ENCODE peak calls at places on chromosomes 12 and 14, in ten cellular contexts. One of them, this sample, is unnamed.

GRCh38 chr14:31069343-31069742 is 43.2 kb upstream of the STRN3 start:
- DNase-seq in PC-9: no peak
- DNase-seq in upper lobe of right lung: no peak
- DNase-seq in transverse colon: no peak
- DNase-seq in GM23248: no peak
- DNase-seq in body of pancreas: no peak
- DNase-seq in DND-41: no peak
- DNase-seq in aorta: no peak
- DNase-seq in naive thymus-derived CD4-positive, alpha-beta T cell: no peak
- DNase-seq in CD8-positive, alpha-beta T cell: no peak
- DNase-seq in this sample: no peak

GRCh38 chr12:27844427-27845090 is 64.5 kb upstream of the MANSC4 start:
- DNase-seq in PC-9: no peak
- DNase-seq in upper lobe of right lung: no peak
- DNase-seq in transverse colon: no peak
- DNase-seq in GM23248: no peak
- DNase-seq in body of pancreas: peak
- DNase-seq in DND-41: no peak
- DNase-seq in aorta: no peak
- DNase-seq in naive thymus-derived CD4-positive, alpha-beta T cell: no peak
- DNase-seq in CD8-positive, alpha-beta T cell: no peak
- DNase-seq in this sample: no peak

GRCh38 chr14:30362369-30363218 is 196.4 kb upstream of the G2E3 start:
- DNase-seq in PC-9: no peak
- DNase-seq in upper lobe of right lung: no peak
- DNase-seq in transverse colon: no peak
- DNase-seq in GM23248: no peak
- DNase-seq in body of pancreas: no peak
- DNase-seq in DND-41: no peak
- DNase-seq in aorta: no peak
- DNase-seq in naive thymus-derived CD4-positive, alpha-beta T cell: no peak
- DNase-seq in CD8-positive, alpha-beta T cell: no peak
- DNase-seq in this sample: no peak

GRCh38 chr12:43336962-43337555 is 214.9 kb downstream of the ADAMTS20 start:
- DNase-seq in PC-9: no peak
- DNase-seq in upper lobe of right lung: no peak
- DNase-seq in transverse colon: no peak
- DNase-seq in GM23248: peak
- DNase-seq in body of pancreas: no peak
- DNase-seq in DND-41: no peak
- DNase-seq in aorta: no peak
- DNase-seq in naive thymus-derived CD4-positive, alpha-beta T cell: no peak
- DNase-seq in CD8-positive, alpha-beta T cell: no peak
- DNase-seq in this sample: no peak

GRCh38 chr14:59631237-59631636 is 54.6 kb upstream of the CCDC175 start:
- DNase-seq in PC-9: no peak
- DNase-seq in upper lobe of right lung: no peak
- DNase-seq in transverse colon: no peak
- DNase-seq in GM23248: peak
- DNase-seq in body of pancreas: no peak
- DNase-seq in DND-41: no peak
- DNase-seq in aorta: no peak
- DNase-seq in naive thymus-derived CD4-positive, alpha-beta T cell: no peak
- DNase-seq in CD8-positive, alpha-beta T cell: no peak
- DNase-seq in this sample: no peak

GRCh38 chr12:52081263-52081733 is 1.8 kb downstream of the SMIM41 start:
- DNase-seq in PC-9: no peak
- DNase-seq in upper lobe of right lung: peak
- DNase-seq in transverse colon: no peak
- DNase-seq in GM23248: no peak
- DNase-seq in body of pancreas: no peak
- DNase-seq in DND-41: peak
- DNase-seq in aorta: peak
- DNase-seq in naive thymus-derived CD4-positive, alpha-beta T cell: peak
- DNase-seq in CD8-positive, alpha-beta T cell: no peak
- DNase-seq in this sample: no peak

GRCh38 chr14:104509673-104510072 is 69.9 kb upstream of the C14orf180 start:
- DNase-seq in PC-9: no peak
- DNase-seq in upper lobe of right lung: no peak
- DNase-seq in transverse colon: no peak
- DNase-seq in GM23248: no peak
- DNase-seq in body of pancreas: no peak
- DNase-seq in DND-41: no peak
- DNase-seq in aorta: peak
- DNase-seq in naive thymus-derived CD4-positive, alpha-beta T cell: no peak
- DNase-seq in CD8-positive, alpha-beta T cell: no peak
- DNase-seq in this sample: no peak

GRCh38 chr14:92922883-92923743 is at the start of gene CHGA:
- DNase-seq in PC-9: no peak
- DNase-seq in upper lobe of right lung: peak
- DNase-seq in transverse colon: peak
- DNase-seq in GM23248: peak
- DNase-seq in body of pancreas: peak
- DNase-seq in DND-41: peak
- DNase-seq in aorta: peak
- DNase-seq in naive thymus-derived CD4-positive, alpha-beta T cell: peak
- DNase-seq in CD8-positive, alpha-beta T cell: peak
- DNase-seq in this sample: no peak

GRCh38 chr12:45232771-45233372 is 17.0 kb downstream of the ANO6 start:
- DNase-seq in PC-9: peak
- DNase-seq in upper lobe of right lung: no peak
- DNase-seq in transverse colon: no peak
- DNase-seq in GM23248: peak
- DNase-seq in body of pancreas: peak
- DNase-seq in DND-41: no peak
- DNase-seq in aorta: no peak
- DNase-seq in naive thymus-derived CD4-positive, alpha-beta T cell: no peak
- DNase-seq in CD8-positive, alpha-beta T cell: no peak
- DNase-seq in this sample: peak

GRCh38 chr14:41899416-41899815 is 292.7 kb downstream of the LRFN5 start:
- DNase-seq in PC-9: no peak
- DNase-seq in upper lobe of right lung: no peak
- DNase-seq in transverse colon: no peak
- DNase-seq in GM23248: peak
- DNase-seq in body of pancreas: no peak
- DNase-seq in DND-41: no peak
- DNase-seq in aorta: no peak
- DNase-seq in naive thymus-derived CD4-positive, alpha-beta T cell: no peak
- DNase-seq in CD8-positive, alpha-beta T cell: no peak
- DNase-seq in this sample: no peak

GRCh38 chr12:42474391-42474790 is 115.2 kb downstream of the PRICKLE1 start:
- DNase-seq in PC-9: peak
- DNase-seq in upper lobe of right lung: no peak
- DNase-seq in transverse colon: no peak
- DNase-seq in GM23248: peak
- DNase-seq in body of pancreas: no peak
- DNase-seq in DND-41: no peak
- DNase-seq in aorta: no peak
- DNase-seq in naive thymus-derived CD4-positive, alpha-beta T cell: no peak
- DNase-seq in CD8-positive, alpha-beta T cell: no peak
- DNase-seq in this sample: peak

GRCh38 chr12:64745259-64745807 is 13.9 kb downstream of the GNS start:
- DNase-seq in PC-9: no peak
- DNase-seq in upper lobe of right lung: no peak
- DNase-seq in transverse colon: no peak
- DNase-seq in GM23248: no peak
- DNase-seq in body of pancreas: peak
- DNase-seq in DND-41: no peak
- DNase-seq in aorta: no peak
- DNase-seq in naive thymus-derived CD4-positive, alpha-beta T cell: no peak
- DNase-seq in CD8-positive, alpha-beta T cell: no peak
- DNase-seq in this sample: no peak

GRCh38 chr12:68236421-68237059 is 10.9 kb upstream of the IL26 start:
- DNase-seq in PC-9: no peak
- DNase-seq in upper lobe of right lung: no peak
- DNase-seq in transverse colon: no peak
- DNase-seq in GM23248: peak
- DNase-seq in body of pancreas: peak
- DNase-seq in DND-41: peak
- DNase-seq in aorta: no peak
- DNase-seq in naive thymus-derived CD4-positive, alpha-beta T cell: peak
- DNase-seq in CD8-positive, alpha-beta T cell: peak
- DNase-seq in this sample: no peak

GRCh38 chr14:49621114-49621881 is 699 bp downstream of the MGAT2 start:
- DNase-seq in PC-9: no peak
- DNase-seq in upper lobe of right lung: peak
- DNase-seq in transverse colon: peak
- DNase-seq in GM23248: peak
- DNase-seq in body of pancreas: peak
- DNase-seq in DND-41: peak
- DNase-seq in aorta: peak
- DNase-seq in naive thymus-derived CD4-positive, alpha-beta T cell: no peak
- DNase-seq in CD8-positive, alpha-beta T cell: peak
- DNase-seq in this sample: no peak

GRCh38 chr14:49620182-49621113 is at the start of the genes MGAT2 and RPL36AL:
- DNase-seq in PC-9: peak
- DNase-seq in upper lobe of right lung: peak
- DNase-seq in transverse colon: peak
- DNase-seq in GM23248: peak
- DNase-seq in body of pancreas: peak
- DNase-seq in DND-41: peak
- DNase-seq in aorta: peak
- DNase-seq in naive thymus-derived CD4-positive, alpha-beta T cell: peak
- DNase-seq in CD8-positive, alpha-beta T cell: peak
- DNase-seq in this sample: peak

GRCh38 chr14:49623387-49623786 is 2.8 kb downstream of the MGAT2 start:
- DNase-seq in PC-9: no peak
- DNase-seq in upper lobe of right lung: no peak
- DNase-seq in transverse colon: no peak
- DNase-seq in GM23248: no peak
- DNase-seq in body of pancreas: no peak
- DNase-seq in DND-41: no peak
- DNase-seq in aorta: no peak
- DNase-seq in naive thymus-derived CD4-positive, alpha-beta T cell: no peak
- DNase-seq in CD8-positive, alpha-beta T cell: no peak
- DNase-seq in this sample: no peak

GRCh38 chr14:49623941-49624806 is 3.6 kb downstream of the MGAT2 start:
- DNase-seq in PC-9: peak
- DNase-seq in upper lobe of right lung: no peak
- DNase-seq in transverse colon: peak
- DNase-seq in GM23248: peak
- DNase-seq in body of pancreas: no peak
- DNase-seq in DND-41: no peak
- DNase-seq in aorta: no peak
- DNase-seq in naive thymus-derived CD4-positive, alpha-beta T cell: no peak
- DNase-seq in CD8-positive, alpha-beta T cell: no peak
- DNase-seq in this sample: peak

DNA sequence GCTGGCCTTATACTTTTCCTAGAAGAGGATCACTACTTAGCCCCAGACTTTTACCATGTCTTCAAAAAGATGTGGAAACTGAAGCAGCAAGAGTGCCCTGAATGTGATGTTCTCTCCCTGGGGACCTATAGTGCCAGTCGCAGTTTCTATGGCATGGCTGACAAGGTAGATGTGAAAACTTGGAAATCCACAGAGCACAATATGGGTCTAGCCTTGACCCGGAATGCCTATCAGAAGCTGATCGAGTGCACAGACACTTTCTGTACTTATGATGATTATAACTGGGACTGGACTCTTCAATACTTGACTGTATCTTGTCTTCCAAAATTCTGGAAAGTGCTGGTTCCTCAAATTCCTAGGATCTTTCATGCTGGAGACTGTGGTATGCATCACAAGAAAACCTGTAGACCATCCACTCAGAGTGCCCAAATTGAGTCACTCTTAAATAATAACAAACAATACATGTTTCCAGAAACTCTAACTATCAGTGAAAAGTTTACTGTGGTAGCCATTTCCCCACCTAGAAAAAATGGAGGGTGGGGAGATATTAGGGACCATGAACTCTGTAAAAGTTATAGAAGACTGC is 1.5 kb downstream of the MGAT2 start:
- DNase-seq in PC-9: no peak
- DNase-seq in upper lobe of right lung: no peak
- DNase-seq in transverse colon: no peak
- DNase-seq in GM23248: peak
- DNase-seq in body of pancreas: no peak
- DNase-seq in DND-41: no peak
- DNase-seq in aorta: no peak
- DNase-seq in naive thymus-derived CD4-positive, alpha-beta T cell: no peak
- DNase-seq in CD8-positive, alpha-beta T cell: no peak
- DNase-seq in this sample: no peak
- H3K27ac ChIP-seq in PC-9: no peak
- H3K27ac ChIP-seq in upper lobe of right lung: no peak
- H3K27ac ChIP-seq in transverse colon: peak
- H3K27ac ChIP-seq in GM23248: peak
- H3K27ac ChIP-seq in body of pancreas: no peak
- H3K27ac ChIP-seq in DND-41: peak
- H3K27ac ChIP-seq in aorta: no peak
- H3K27ac ChIP-seq in naive thymus-derived CD4-positive, alpha-beta T cell: peak
- H3K27ac ChIP-seq in CD8-positive, alpha-beta T cell: peak
- H3K27ac ChIP-seq in this sample: peak

GRCh38 chr14:38593477-38593876 is 337.6 kb upstream of the CLEC14A start:
- DNase-seq in PC-9: no peak
- DNase-seq in upper lobe of right lung: no peak
- DNase-seq in transverse colon: no peak
- DNase-seq in GM23248: no peak
- DNase-seq in body of pancreas: no peak
- DNase-seq in DND-41: no peak
- DNase-seq in aorta: no peak
- DNase-seq in naive thymus-derived CD4-positive, alpha-beta T cell: no peak
- DNase-seq in CD8-positive, alpha-beta T cell: no peak
- DNase-seq in this sample: no peak
- H3K27ac ChIP-seq in PC-9: no peak
- H3K27ac ChIP-seq in upper lobe of right lung: no peak
- H3K27ac ChIP-seq in transverse colon: no peak
- H3K27ac ChIP-seq in GM23248: no peak
- H3K27ac ChIP-seq in body of pancreas: no peak
- H3K27ac ChIP-seq in DND-41: no peak
- H3K27ac ChIP-seq in aorta: no peak
- H3K27ac ChIP-seq in naive thymus-derived CD4-positive, alpha-beta T cell: no peak
- H3K27ac ChIP-seq in CD8-positive, alpha-beta T cell: no peak
- H3K27ac ChIP-seq in this sample: no peak

GRCh38 chr14:100012928-100013327 is 52.3 kb upstream of the EVL start:
- DNase-seq in PC-9: no peak
- DNase-seq in upper lobe of right lung: no peak
- DNase-seq in transverse colon: no peak
- DNase-seq in GM23248: no peak
- DNase-seq in body of pancreas: no peak
- DNase-seq in DND-41: peak
- DNase-seq in aorta: no peak
- DNase-seq in naive thymus-derived CD4-positive, alpha-beta T cell: no peak
- DNase-seq in CD8-positive, alpha-beta T cell: no peak
- DNase-seq in this sample: no peak
- H3K27ac ChIP-seq in PC-9: no peak
- H3K27ac ChIP-seq in upper lobe of right lung: no peak
- H3K27ac ChIP-seq in transverse colon: no peak
- H3K27ac ChIP-seq in GM23248: peak
- H3K27ac ChIP-seq in body of pancreas: no peak
- H3K27ac ChIP-seq in DND-41: peak
- H3K27ac ChIP-seq in aorta: no peak
- H3K27ac ChIP-seq in naive thymus-derived CD4-positive, alpha-beta T cell: no peak
- H3K27ac ChIP-seq in CD8-positive, alpha-beta T cell: no peak
- H3K27ac ChIP-seq in this sample: no peak

DNA sequence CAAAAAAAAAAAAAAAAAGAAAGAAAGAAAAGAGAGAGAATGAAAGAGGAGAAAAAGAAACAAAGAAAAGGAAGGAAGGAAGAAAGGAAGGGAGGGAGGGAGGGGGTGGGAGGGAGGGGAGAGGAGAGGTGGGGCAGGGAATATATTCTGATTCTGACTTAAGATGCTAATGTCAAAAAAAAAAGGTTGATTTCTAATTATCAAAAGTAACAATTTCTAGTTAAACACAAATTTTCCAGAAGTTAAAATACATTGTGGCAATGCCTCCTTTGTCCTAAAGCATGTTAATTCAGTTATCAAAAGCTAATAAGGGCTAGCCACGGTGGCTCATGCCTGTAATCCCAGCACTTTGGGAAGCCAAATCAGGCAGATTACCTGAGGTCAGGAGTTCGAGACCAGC is 7.5 kb downstream of the MPHOSPH9 start:
- DNase-seq in PC-9: no peak
- DNase-seq in upper lobe of right lung: no peak
- DNase-seq in transverse colon: no peak
- DNase-seq in GM23248: no peak
- DNase-seq in body of pancreas: no peak
- DNase-seq in DND-41: no peak
- DNase-seq in aorta: no peak
- DNase-seq in naive thymus-derived CD4-positive, alpha-beta T cell: no peak
- DNase-seq in CD8-positive, alpha-beta T cell: no peak
- DNase-seq in this sample: no peak
- H3K27ac ChIP-seq in PC-9: no peak
- H3K27ac ChIP-seq in upper lobe of right lung: no peak
- H3K27ac ChIP-seq in transverse colon: no peak
- H3K27ac ChIP-seq in GM23248: no peak
- H3K27ac ChIP-seq in body of pancreas: no peak
- H3K27ac ChIP-seq in DND-41: no peak
- H3K27ac ChIP-seq in aorta: no peak
- H3K27ac ChIP-seq in naive thymus-derived CD4-positive, alpha-beta T cell: no peak
- H3K27ac ChIP-seq in CD8-positive, alpha-beta T cell: no peak
- H3K27ac ChIP-seq in this sample: no peak

This sample was measured in epithelial cell of prostate.